ENCODE peak calls at places on chromosomes 2 and 18, in six cellular contexts. One of them, this sample, is unnamed.

GRCh38 chr2:68925298-68925885 is 27.3 kb downstream of the GKN2 start:
- DNase-seq in AG04450: no peak
- DNase-seq in upper lobe of right lung: no peak
- DNase-seq in transverse colon: no peak
- DNase-seq in GM23338: peak; percentile 84
- DNase-seq in adrenal gland: peak; percentile 62
- DNase-seq in this sample: peak; percentile 44

GRCh38 chr2:73931531-73932500 is 5.1 kb downstream of the DGUOK start:
- DNase-seq in AG04450: no peak
- DNase-seq in upper lobe of right lung: no peak
- DNase-seq in GM23338: no peak
- DNase-seq in transverse colon: no peak
- DNase-seq in adrenal gland: no peak
- DNase-seq in this sample: no peak

GRCh38 chr2:190533175-190533967 is 1.2 kb downstream of the NEMP2 start:
- DNase-seq in upper lobe of right lung: no peak
- DNase-seq in AG04450: no peak
- DNase-seq in adrenal gland: no peak
- DNase-seq in transverse colon: peak; percentile 35
- DNase-seq in GM23338: no peak
- DNase-seq in this sample: no peak

GRCh38 chr2:162044586-162044985 is 29.4 kb downstream of the DPP4 start:
- DNase-seq in transverse colon: no peak
- DNase-seq in adrenal gland: no peak
- DNase-seq in upper lobe of right lung: no peak
- DNase-seq in GM23338: no peak
- DNase-seq in AG04450: no peak
- DNase-seq in this sample: no peak

GRCh38 chr2:33241581-33241980 is 234.9 kb upstream of the RASGRP3 start:
- DNase-seq in AG04450: no peak
- DNase-seq in upper lobe of right lung: no peak
- DNase-seq in adrenal gland: no peak
- DNase-seq in transverse colon: no peak
- DNase-seq in GM23338: no peak
- DNase-seq in this sample: peak; percentile 14

GRCh38 chr2:120502357-120502756 is 156.4 kb downstream of the INHBB start:
- DNase-seq in adrenal gland: no peak
- DNase-seq in GM23338: no peak
- DNase-seq in upper lobe of right lung: no peak
- DNase-seq in AG04450: no peak
- DNase-seq in transverse colon: no peak
- DNase-seq in this sample: no peak

GRCh38 chr2:42786561-42787345 is 5.6 kb downstream of the HAAO start:
- DNase-seq in upper lobe of right lung: no peak
- DNase-seq in GM23338: peak; percentile 45
- DNase-seq in AG04450: no peak
- DNase-seq in transverse colon: no peak
- DNase-seq in adrenal gland: no peak
- DNase-seq in this sample: peak; percentile 59

GRCh38 chr2:162058973-162059668 is 14.9 kb downstream of the DPP4 start:
- DNase-seq in transverse colon: no peak
- DNase-seq in AG04450: no peak
- DNase-seq in upper lobe of right lung: no peak
- DNase-seq in GM23338: no peak
- DNase-seq in adrenal gland: no peak
- DNase-seq in this sample: peak; percentile 27

GRCh38 chr2:205763708-205764501 is 81.6 kb downstream of the NRP2 start:
- DNase-seq in GM23338: peak; percentile 92
- DNase-seq in upper lobe of right lung: peak; percentile 74
- DNase-seq in adrenal gland: no peak
- DNase-seq in AG04450: peak; percentile 46
- DNase-seq in transverse colon: peak; percentile 72
- DNase-seq in this sample: no peak

GRCh38 chr2:220194630-220195029 is 567.2 kb downstream of the SLC4A3 start:
- DNase-seq in upper lobe of right lung: no peak
- DNase-seq in AG04450: no peak
- DNase-seq in adrenal gland: peak; percentile 34
- DNase-seq in transverse colon: no peak
- DNase-seq in GM23338: no peak
- DNase-seq in this sample: no peak

GRCh38 chr2:216350214-216350789 is 22.0 kb downstream of the MARCHF4 start:
- DNase-seq in AG04450: no peak
- DNase-seq in GM23338: no peak
- DNase-seq in transverse colon: no peak
- DNase-seq in adrenal gland: no peak
- DNase-seq in upper lobe of right lung: no peak
- DNase-seq in this sample: no peak

GRCh38 chr2:27705851-27706622 is 42.3 kb downstream of the SLC4A1AP start:
- DNase-seq in adrenal gland: peak; percentile 76
- DNase-seq in upper lobe of right lung: no peak
- DNase-seq in transverse colon: peak; percentile 63
- DNase-seq in AG04450: peak; percentile 86
- DNase-seq in GM23338: no peak
- DNase-seq in this sample: peak; percentile 86

GRCh38 chr18:55243255-55243654 is 284.0 kb upstream of the CCDC68 start:
- DNase-seq in transverse colon: no peak
- DNase-seq in adrenal gland: no peak
- DNase-seq in upper lobe of right lung: no peak
- DNase-seq in AG04450: no peak
- DNase-seq in GM23338: no peak
- DNase-seq in this sample: no peak

GRCh38 chr2:7029291-7030059 is 112.3 kb downstream of the RNF144A start:
- DNase-seq in transverse colon: no peak
- DNase-seq in adrenal gland: no peak
- DNase-seq in upper lobe of right lung: no peak
- DNase-seq in GM23338: no peak
- DNase-seq in AG04450: no peak
- DNase-seq in this sample: no peak

GRCh38 chr2:184047536-184047935 is 550.8 kb upstream of the ZNF804A start:
- DNase-seq in AG04450: no peak
- DNase-seq in transverse colon: no peak
- DNase-seq in adrenal gland: no peak
- DNase-seq in GM23338: no peak
- DNase-seq in upper lobe of right lung: no peak
- DNase-seq in this sample: no peak

GRCh38 chr18:49206717-49207116 is 253.7 kb downstream of the DYM start:
- DNase-seq in GM23338: no peak
- DNase-seq in AG04450: no peak
- DNase-seq in adrenal gland: no peak
- DNase-seq in upper lobe of right lung: no peak
- DNase-seq in transverse colon: no peak
- DNase-seq in this sample: peak; percentile 76

GRCh38 chr18:79765491-79766245 is 32.1 kb upstream of the KCNG2 start:
- DNase-seq in transverse colon: peak; percentile 3
- DNase-seq in GM23338: no peak
- DNase-seq in upper lobe of right lung: peak; percentile 23
- DNase-seq in AG04450: no peak
- DNase-seq in adrenal gland: no peak
- DNase-seq in this sample: peak; percentile 98

GRCh38 chr2:152825834-152826233 is 107.4 kb downstream of the ARL6IP6 start:
- DNase-seq in GM23338: no peak
- DNase-seq in AG04450: no peak
- DNase-seq in transverse colon: no peak
- DNase-seq in adrenal gland: no peak
- DNase-seq in upper lobe of right lung: no peak
- DNase-seq in this sample: no peak

GRCh38 chr2:86017901-86018896 is 87.5 kb downstream of the POLR1A start:
- DNase-seq in GM23338: no peak
- DNase-seq in AG04450: no peak
- DNase-seq in upper lobe of right lung: peak; percentile 81
- DNase-seq in transverse colon: peak; percentile 24
- DNase-seq in adrenal gland: peak; percentile 76
- DNase-seq in this sample: no peak

GRCh38 chr18:35122586-35123224 is 81.5 kb downstream of the MAPRE2 start:
- DNase-seq in adrenal gland: peak; percentile 72
- DNase-seq in upper lobe of right lung: no peak
- DNase-seq in AG04450: no peak
- DNase-seq in GM23338: peak; percentile 82
- DNase-seq in transverse colon: no peak
- DNase-seq in this sample: no peak

DNA sequence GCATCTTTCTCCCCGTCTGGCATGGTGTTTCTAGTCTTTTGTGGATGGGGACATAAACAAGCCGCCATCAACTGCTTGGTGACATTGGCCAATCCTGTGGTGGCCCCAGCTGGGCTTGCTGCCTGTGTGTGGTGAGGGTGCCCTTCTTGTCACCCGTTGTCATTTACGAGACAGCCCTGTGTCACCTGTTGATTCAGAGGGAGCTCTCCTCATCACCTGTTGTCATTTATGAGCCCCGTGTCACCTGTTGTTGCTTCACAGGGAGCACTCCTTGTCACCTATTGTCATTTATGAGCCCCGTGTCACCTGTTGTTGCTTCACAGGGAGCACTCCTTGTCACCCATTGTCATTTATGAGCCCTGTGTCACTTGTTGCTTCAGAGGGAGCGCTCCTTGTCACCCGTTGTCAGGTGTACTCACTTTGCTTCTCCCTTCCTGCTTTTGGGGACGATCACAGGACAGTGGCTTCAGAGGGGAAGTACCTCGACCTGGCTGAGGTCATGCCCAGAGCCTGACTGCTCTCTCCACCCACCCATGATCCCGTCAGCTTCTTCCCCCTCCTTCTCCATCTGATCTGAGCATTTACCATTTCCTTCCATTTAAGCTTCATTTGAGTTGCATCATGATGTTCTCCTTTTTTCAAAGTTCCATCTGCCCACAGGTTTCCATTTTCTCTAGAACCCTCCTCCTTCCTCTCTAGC is 29.1 kb downstream of the HPCAL1 start:
- DNase-seq in GM23338: no peak
- DNase-seq in transverse colon: peak; percentile 51
- DNase-seq in upper lobe of right lung: no peak
- DNase-seq in adrenal gland: peak; percentile 24
- DNase-seq in AG04450: no peak
- DNase-seq in this sample: no peak
- H3K4me3 ChIP-seq in GM23338: no peak overlapping the region
- H3K4me3 ChIP-seq in transverse colon: no peak overlapping the region
- H3K4me3 ChIP-seq in upper lobe of right lung: peak overlapping the region; percentile 37
- H3K4me3 ChIP-seq in adrenal gland: no peak overlapping the region
- H3K4me3 ChIP-seq in AG04450: no peak overlapping the region
- H3K4me3 ChIP-seq in this sample: no peak overlapping the region

GRCh38 chr2:240249423-240250149 is 109.1 kb upstream of the OTOS start:
- DNase-seq in transverse colon: no peak
- DNase-seq in adrenal gland: no peak
- DNase-seq in upper lobe of right lung: peak; percentile 64
- DNase-seq in AG04450: no peak
- DNase-seq in GM23338: no peak
- DNase-seq in this sample: peak; percentile 72
- H3K4me3 ChIP-seq in transverse colon: no peak overlapping the region
- H3K4me3 ChIP-seq in adrenal gland: no peak overlapping the region
- H3K4me3 ChIP-seq in upper lobe of right lung: no peak overlapping the region
- H3K4me3 ChIP-seq in AG04450: no peak overlapping the region
- H3K4me3 ChIP-seq in GM23338: no peak overlapping the region
- H3K4me3 ChIP-seq in this sample: no peak overlapping the region

GRCh38 chr2:102850888-102851287 is 89.1 kb downstream of the TMEM182 start:
- DNase-seq in transverse colon: no peak
- DNase-seq in GM23338: peak; percentile 1
- DNase-seq in upper lobe of right lung: no peak
- DNase-seq in AG04450: no peak
- DNase-seq in adrenal gland: no peak
- DNase-seq in this sample: no peak

GRCh38 chr2:102844911-102845310 is 83.1 kb downstream of the TMEM182 start:
- DNase-seq in GM23338: no peak
- DNase-seq in upper lobe of right lung: no peak
- DNase-seq in transverse colon: no peak
- DNase-seq in adrenal gland: no peak
- DNase-seq in AG04450: no peak
- DNase-seq in this sample: no peak

GRCh38 chr2:102843759-102844443 is 82.1 kb downstream of the TMEM182 start:
- DNase-seq in GM23338: no peak
- DNase-seq in transverse colon: no peak
- DNase-seq in adrenal gland: no peak
- DNase-seq in upper lobe of right lung: no peak
- DNase-seq in AG04450: no peak
- DNase-seq in this sample: no peak

DNA sequence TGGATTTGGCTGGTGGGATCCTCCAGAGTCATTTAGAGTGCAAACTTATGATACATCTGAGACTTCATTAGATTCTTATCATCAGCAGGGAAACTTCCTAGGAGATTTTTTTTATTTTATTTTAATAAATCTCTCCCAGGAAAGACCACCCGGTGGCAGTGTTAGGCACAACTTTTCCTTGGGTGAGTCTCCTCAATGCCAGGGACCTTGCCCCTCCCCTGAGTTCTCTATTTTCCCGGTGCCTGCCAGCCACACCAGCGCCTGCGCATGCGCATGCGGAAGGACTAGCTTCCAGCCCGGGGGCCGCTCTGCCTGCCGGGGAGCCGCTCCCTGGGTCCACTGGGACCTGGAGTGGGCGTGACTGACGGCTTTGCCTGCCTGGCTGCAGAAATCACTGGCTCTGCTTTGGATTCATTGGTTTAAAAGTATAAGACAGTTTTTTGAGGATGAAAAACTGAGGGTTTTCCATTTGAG is 86.6 kb downstream of the TMEM182 start:
- DNase-seq in AG04450: no peak
- DNase-seq in GM23338: peak; percentile 92
- DNase-seq in upper lobe of right lung: peak; percentile 89
- DNase-seq in transverse colon: peak; percentile 67
- DNase-seq in adrenal gland: peak; percentile 75
- DNase-seq in this sample: peak; percentile 93
- H3K4me3 ChIP-seq in AG04450: no peak overlapping the region
- H3K4me3 ChIP-seq in GM23338: peak overlapping the region; percentile 44
- H3K4me3 ChIP-seq in upper lobe of right lung: peak overlapping the region; percentile 19
- H3K4me3 ChIP-seq in transverse colon: no peak overlapping the region
- H3K4me3 ChIP-seq in adrenal gland: no peak overlapping the region
- H3K4me3 ChIP-seq in this sample: peak overlapping the region; percentile 43

GRCh38 chr2:106165556-106165955 is 28.5 kb downstream of the UXS1 start:
- DNase-seq in upper lobe of right lung: no peak
- DNase-seq in transverse colon: no peak
- DNase-seq in AG04450: no peak
- DNase-seq in adrenal gland: no peak
- DNase-seq in GM23338: peak; percentile 51
- DNase-seq in this sample: no peak
- H3K4me3 ChIP-seq in upper lobe of right lung: no peak overlapping the region
- H3K4me3 ChIP-seq in transverse colon: no peak overlapping the region
- H3K4me3 ChIP-seq in AG04450: no peak overlapping the region
- H3K4me3 ChIP-seq in adrenal gland: no peak overlapping the region
- H3K4me3 ChIP-seq in GM23338: peak overlapping the region; percentile 12
- H3K4me3 ChIP-seq in this sample: no peak overlapping the region

GRCh38 chr2:25805987-25806386 is 72.3 kb downstream of the ASXL2 start:
- DNase-seq in transverse colon: no peak
- DNase-seq in AG04450: no peak
- DNase-seq in upper lobe of right lung: no peak
- DNase-seq in adrenal gland: no peak
- DNase-seq in GM23338: no peak
- DNase-seq in this sample: no peak
- H3K4me3 ChIP-seq in transverse colon: no peak overlapping the region
- H3K4me3 ChIP-seq in AG04450: no peak overlapping the region
- H3K4me3 ChIP-seq in upper lobe of right lung: no peak overlapping the region
- H3K4me3 ChIP-seq in adrenal gland: no peak overlapping the region
- H3K4me3 ChIP-seq in GM23338: no peak overlapping the region
- H3K4me3 ChIP-seq in this sample: no peak overlapping the region

This sample was measured in osteoblast.